ENCODE peak calls at places on chromosomes 16 and 17, in four cellular contexts. S is right lobe of liver, Y is AG04450, J is astrocyte of the spinal cord. K is an unnamed sample.

GRCh38 chr16:8581923-8582580 is 8.3 kb downstream of the TMEM114 start:
- DNase-seq in S (no peak), Y (no peak), J (peak), K (no peak)

GRCh38 chr17:40936437-40936971 is 942 bp downstream of the KRT23 start:
- DNase-seq in J (no peak), S (no peak), Y (no peak), K (no peak)

GRCh38 chr17:81573794-81574642 is 21.9 kb upstream of the FAAP100 start:
- DNase-seq in J (no peak), S (no peak), Y (no peak), K (no peak)

GRCh38 chr17:46154151-46154816 is 38.9 kb downstream of the KANSL1 start:
- DNase-seq in S (no peak), J (peak), Y (no peak), K (no peak)

GRCh38 chr16:86982347-86982596 is 334.9 kb downstream of the C16orf95 start:
- DNase-seq in S (no peak), Y (no peak), J (no peak), K (peak)

GRCh38 chr17:20975566-20975965 is 67.2 kb downstream of the USP22 start:
- DNase-seq in Y (no peak), S (no peak), J (no peak), K (no peak)

GRCh38 chr16:4306439-4307214 is 9.2 kb upstream of the GLIS2 start:
- DNase-seq in S (no peak), Y (no peak), J (no peak), K (no peak)

GRCh38 chr17:27381007-27381501 is 75.2 kb upstream of the KSR1 start:
- DNase-seq in S (peak), Y (no peak), J (peak), K (peak)

GRCh38 chr17:4509402-4509801 is 10.7 kb downstream of the SPNS2 start:
- DNase-seq in Y (no peak), J (peak), S (no peak), K (no peak)

GRCh38 chr17:43951750-43952149 is 2.0 kb downstream of the PYY start:
- DNase-seq in S (no peak), Y (no peak), J (no peak), K (no peak)

GRCh38 chr16:87434146-87434667 is 42.1 kb downstream of the MAP1LC3B start:
- DNase-seq in S (no peak), J (no peak), Y (no peak), K (peak)

GRCh38 chr16:50195276-50195675 is 42.2 kb downstream of the TENT4B start:
- DNase-seq in S (no peak), J (peak), Y (no peak), K (no peak)

GRCh38 chr16:56199164-56199563 is 7.9 kb downstream of the GNAO1 start:
- DNase-seq in J (no peak), S (no peak), Y (no peak), K (no peak)

GRCh38 chr17:58521680-58522079 is 7.2 kb upstream of the MTMR4 start:
- DNase-seq in Y (no peak), J (no peak), S (no peak), K (no peak)

GRCh38 chr17:58516644-58517377 is 2.4 kb upstream of the MTMR4 start:
- DNase-seq in J (no peak), S (peak), Y (no peak), K (no peak)

GRCh38 chr17:58517928-58518609 is 3.6 kb upstream of the MTMR4 start:
- DNase-seq in J (peak), S (peak), Y (peak), K (peak)

GRCh38 chr17:58517378-58517927 is 3.0 kb upstream of the MTMR4 start:
- DNase-seq in J (no peak), S (no peak), Y (no peak), K (no peak)

GRCh38 chr17:58520843-58521430 is 6.5 kb upstream of the MTMR4 start:
- DNase-seq in J (no peak), Y (no peak), S (no peak), K (no peak)
- TF ChIP-seq CTCF in J (peak), Y (peak), S (peak), K (peak)

GRCh38 chr16:23595246-23595950 is 718 bp downstream of the NDUFAB1 start:
- DNase-seq in J (no peak), Y (no peak), S (no peak), K (no peak)

GRCh38 chr16:23595951-23596720 is at the start of gene NDUFAB1:
- DNase-seq in J (peak), S (peak), Y (peak), K (peak)

GRCh38 chr16:23594186-23594585 is 1.9 kb downstream of the NDUFAB1 start:
- DNase-seq in Y (no peak), J (no peak), S (no peak), K (no peak)

DNA sequence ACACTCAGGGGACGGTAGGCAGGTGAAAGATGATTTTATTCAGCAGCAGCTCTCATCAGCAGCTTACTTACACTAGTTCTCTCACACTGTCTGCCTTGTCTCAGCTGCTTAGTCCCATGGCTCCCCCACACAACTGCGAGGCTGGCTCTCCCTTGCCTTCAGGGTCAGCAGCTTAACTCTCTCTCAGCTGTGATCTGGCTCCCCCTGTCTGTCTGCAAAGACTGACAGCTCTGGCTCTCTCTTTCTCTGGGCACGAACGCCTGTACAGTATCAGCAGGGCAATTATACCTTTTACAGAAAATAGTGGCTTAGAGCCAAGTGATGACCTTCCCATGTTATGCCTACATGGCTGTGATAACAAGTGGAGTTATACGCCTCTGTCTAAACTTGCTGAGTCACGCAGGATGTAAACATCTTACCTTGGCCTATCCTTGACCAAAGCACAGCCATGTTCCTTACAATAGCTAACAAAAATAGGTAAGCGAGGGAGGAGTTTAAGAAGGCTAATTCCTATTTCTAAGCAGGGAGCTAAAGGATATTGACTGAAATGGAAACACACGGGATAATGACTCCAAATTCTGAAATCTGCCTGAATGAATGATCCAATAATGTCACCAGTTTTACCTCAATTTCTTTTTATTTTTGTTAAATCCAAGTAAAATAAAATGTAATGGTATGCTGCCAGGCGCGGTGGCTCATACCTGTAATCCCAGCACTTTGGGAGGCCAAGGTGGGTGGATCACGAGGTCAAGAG is 1.1 kb upstream of the NDUFAB1 start:
- DNase-seq in S (peak), Y (no peak), J (no peak), K (no peak)
- TF ChIP-seq CTCF in S (no peak), Y (no peak), J (peak), K (no peak)

DNA sequence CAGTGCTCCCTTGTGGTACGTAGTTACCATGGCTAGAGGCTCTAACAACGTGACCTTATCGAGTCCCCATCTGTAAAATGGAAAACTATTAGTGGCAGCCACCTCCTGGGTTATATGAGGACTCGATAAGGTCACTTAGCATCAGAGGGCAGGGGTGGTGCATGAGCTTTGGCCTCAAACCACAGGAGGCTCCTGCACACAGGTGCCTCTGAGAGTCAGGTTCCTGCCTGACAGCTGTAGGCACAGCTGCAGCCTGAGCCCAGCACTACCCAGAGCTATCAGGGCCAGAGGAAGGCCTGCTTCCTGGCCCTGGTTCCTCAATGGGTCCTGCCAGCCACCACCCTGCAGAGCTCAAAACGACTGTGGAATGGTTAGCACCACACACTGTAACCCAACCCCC is 57.2 kb upstream of the SEC14L1 start:
- DNase-seq in Y (no peak), S (no peak), J (no peak), K (no peak)
- TF ChIP-seq CTCF in Y (no peak), S (no peak), J (no peak), K (no peak)

DNA sequence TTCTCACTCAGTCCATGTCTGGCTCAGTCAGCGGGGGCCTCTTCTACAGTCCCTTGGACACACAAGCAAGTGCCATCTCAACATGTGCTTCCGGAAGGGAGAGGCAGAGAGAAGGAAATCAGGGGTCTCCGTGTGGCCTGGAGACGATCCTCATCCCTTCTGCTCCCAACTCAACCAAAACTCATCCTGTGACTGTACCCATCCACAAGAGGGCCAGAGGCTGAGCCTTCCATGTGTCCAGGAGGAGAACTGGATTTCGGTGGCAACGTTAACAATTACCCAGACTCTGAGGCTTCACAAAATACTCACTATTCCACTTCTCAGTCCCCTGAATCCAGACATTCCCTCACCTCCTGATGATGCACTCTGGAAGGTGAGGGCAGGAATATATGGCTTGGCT is 7.8 kb upstream of the ALOX12B start:
- DNase-seq in S (no peak), Y (no peak), J (no peak), K (no peak)
- TF ChIP-seq CTCF in S (no peak), Y (peak), J (no peak), K (no peak)